ENCODE peak calls at places on chromosome 11, in four cellular contexts. N is coronary artery, D is AG04450, P is Peyer's patch. T is an unnamed sample.

GRCh38 chr11:10351435-10351767 is 46.5 kb downstream of the ADM start:
- DNase-seq in N (no peak), D (no peak), P (no peak), T (no peak)

GRCh38 chr11:41431784-41432183 is 27.7 kb downstream of the LRRC4C start:
- DNase-seq in N (no peak), D (no peak), P (no peak), T (no peak)

GRCh38 chr11:2759228-2760195 is 59.7 kb upstream of the KCNQ1OT1 start:
- DNase-seq in N (peak; percentile 68), D (no peak), P (peak; percentile 34), T (no peak)

GRCh38 chr11:93236741-93237675 is 39.2 kb upstream of the SLC36A4 start:
- DNase-seq in N (no peak), D (no peak), P (no peak), T (no peak)

GRCh38 chr11:117583063-117583801 is 213.8 kb downstream of the DSCAML1 start:
- DNase-seq in N (no peak), D (no peak), P (peak; percentile 21), T (no peak)

GRCh38 chr11:66651011-66651410 is 12.5 kb downstream of the RBM4 start:
- DNase-seq in N (no peak), D (no peak), P (no peak), T (no peak)

GRCh38 chr11:71381781-71382505 is 66.2 kb downstream of the DHCR7 start:
- DNase-seq in N (peak; percentile 52), D (no peak), P (peak; percentile 50), T (no peak)

GRCh38 chr11:120432056-120433018 is 79.2 kb upstream of the GRIK4 start:
- DNase-seq in N (no peak), D (peak; percentile 95), P (no peak), T (peak; percentile 51)

GRCh38 chr11:29916040-29916439 is 100.8 kb downstream of the KCNA4 start:
- DNase-seq in N (no peak), D (no peak), P (no peak), T (no peak)

GRCh38 chr11:65636810-65637557 is 917 bp upstream of the SIPA1 start:
- DNase-seq in N (no peak), D (no peak), P (no peak), T (no peak)

GRCh38 chr11:123334925-123335324 is 95.1 kb upstream of the GRAMD1B start:
- DNase-seq in N (no peak), D (no peak), P (no peak), T (no peak)

GRCh38 chr11:90344546-90344945 is 121.7 kb upstream of the CHORDC1 start:
- DNase-seq in N (no peak), D (no peak), P (no peak), T (no peak)

GRCh38 chr11:32829680-32830412 is at the start of gene PRRG4:
- DNase-seq in N (peak; percentile 75), D (no peak), P (peak; percentile 75), T (peak; percentile 72)

DNA sequence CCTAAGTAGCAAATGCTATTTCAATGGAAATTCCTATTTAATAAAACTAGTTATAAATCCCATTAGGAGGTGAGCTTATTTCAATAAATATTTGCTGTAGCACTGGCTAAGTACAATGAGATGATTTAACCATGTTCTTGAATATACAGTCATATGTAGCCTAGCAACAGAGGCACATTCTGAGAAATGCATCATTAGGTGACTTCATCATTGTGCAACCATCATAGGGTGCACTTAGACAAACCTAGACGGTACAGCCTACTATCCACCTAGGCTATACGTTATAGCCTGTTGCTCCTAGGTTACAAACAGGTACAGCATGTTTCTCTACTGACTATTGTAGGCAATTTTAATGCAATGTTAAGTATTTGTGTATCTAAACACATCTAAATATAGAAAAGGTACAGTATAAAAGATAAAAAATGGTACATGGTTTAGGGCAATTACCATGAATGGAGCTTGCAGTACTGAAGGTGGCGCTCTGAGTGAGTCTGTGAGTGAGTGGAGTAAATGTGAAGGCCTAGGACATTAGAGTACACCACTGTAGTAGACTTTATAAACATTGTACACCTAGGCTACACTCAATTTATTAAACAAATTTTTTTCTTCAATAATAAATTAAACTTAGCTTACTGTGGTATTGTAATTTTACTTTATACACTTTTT is 350.1 kb downstream of the CASP12 start:
- DNase-seq in N (no peak), D (no peak), P (no peak), T (no peak)
- TF ChIP-seq CTCF in N (no peak), D (no peak), P (no peak), T (no peak)

DNA sequence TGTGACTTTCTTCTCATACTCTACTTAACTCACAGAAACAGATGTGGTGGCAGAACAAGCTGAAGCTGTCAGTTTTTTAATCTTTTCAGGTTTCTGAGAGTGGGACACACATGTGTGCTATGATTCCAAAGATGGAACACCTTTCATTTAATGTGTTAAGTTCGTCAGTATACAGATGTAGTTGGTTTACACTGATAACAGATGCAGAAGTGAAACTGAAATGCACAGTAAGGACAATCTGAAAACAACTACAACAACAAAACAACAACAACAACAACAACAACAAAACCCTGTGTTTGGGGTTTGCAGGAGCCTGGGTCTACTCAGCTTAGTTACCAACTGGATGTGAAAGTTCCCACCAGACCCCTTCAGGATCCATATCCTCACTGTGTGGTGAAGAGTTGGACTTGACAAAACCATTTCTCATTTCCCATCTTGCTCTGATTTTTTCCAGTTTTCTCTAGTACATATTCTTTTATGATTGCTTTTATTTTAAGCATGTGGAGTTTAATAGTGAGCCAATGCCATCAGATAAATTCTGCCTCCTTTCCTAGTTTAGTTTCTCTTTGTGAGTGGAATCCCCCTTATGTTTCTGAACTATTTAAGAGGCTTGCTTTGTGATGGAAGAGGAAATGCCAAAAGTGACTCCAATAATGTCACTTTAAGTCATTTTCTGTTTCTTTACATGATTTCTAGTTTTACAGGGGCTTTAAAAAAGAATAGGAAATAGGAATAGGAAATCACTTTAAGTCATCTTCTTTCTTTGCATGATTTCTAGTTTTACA is 47.8 kb downstream of the ARHGAP42 start:
- DNase-seq in N (no peak), D (no peak), P (no peak), T (no peak)
- H3K27ac ChIP-seq in N (no peak overlapping the region), D (no peak overlapping the region), P (no peak overlapping the region), T (no peak overlapping the region)

DNA sequence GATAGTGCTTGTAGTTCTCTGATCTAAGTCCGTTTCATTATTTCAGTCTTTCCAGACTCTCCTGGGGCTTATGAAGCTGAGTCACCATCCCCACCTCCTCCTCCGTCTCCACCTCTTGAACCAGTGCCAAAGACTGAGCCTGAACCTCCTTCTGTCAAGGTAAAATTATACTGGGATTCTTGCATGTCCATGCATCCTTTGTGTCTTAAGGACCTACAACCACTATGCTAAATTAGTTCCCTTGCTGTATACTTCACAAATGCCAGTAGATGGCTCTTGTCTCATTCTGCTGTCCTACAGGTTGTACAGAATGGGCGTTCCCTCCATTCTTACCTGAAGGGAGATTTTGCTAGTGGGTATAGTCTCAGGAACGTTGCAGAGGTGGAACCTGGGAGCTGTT is 42.2 kb downstream of the POLD3 start:
- DNase-seq in N (no peak), D (no peak), P (peak; percentile 53), T (peak; percentile 78)
- TF ChIP-seq CTCF in N (no peak), D (peak; percentile 44), P (peak; percentile 46), T (peak; percentile 60)

GRCh38 chr11:63764712-63765631 is 3.6 kb downstream of the ZFTA start:
- DNase-seq in N (peak; percentile 74), D (no peak), P (peak; percentile 68), T (peak; percentile 65)

GRCh38 chr11:63767415-63768231 is 952 bp downstream of the ZFTA start:
- DNase-seq in N (peak; percentile 88), D (peak; percentile 37), P (peak; percentile 73), T (peak; percentile 65)

GRCh38 chr11:63768232-63769043 is at the start of gene ZFTA:
- DNase-seq in N (no peak), D (no peak), P (peak; percentile 82), T (peak; percentile 70)

GRCh38 chr11:63765688-63766241 is 2.8 kb downstream of the ZFTA start:
- DNase-seq in N (no peak), D (no peak), P (no peak), T (no peak)

DNA sequence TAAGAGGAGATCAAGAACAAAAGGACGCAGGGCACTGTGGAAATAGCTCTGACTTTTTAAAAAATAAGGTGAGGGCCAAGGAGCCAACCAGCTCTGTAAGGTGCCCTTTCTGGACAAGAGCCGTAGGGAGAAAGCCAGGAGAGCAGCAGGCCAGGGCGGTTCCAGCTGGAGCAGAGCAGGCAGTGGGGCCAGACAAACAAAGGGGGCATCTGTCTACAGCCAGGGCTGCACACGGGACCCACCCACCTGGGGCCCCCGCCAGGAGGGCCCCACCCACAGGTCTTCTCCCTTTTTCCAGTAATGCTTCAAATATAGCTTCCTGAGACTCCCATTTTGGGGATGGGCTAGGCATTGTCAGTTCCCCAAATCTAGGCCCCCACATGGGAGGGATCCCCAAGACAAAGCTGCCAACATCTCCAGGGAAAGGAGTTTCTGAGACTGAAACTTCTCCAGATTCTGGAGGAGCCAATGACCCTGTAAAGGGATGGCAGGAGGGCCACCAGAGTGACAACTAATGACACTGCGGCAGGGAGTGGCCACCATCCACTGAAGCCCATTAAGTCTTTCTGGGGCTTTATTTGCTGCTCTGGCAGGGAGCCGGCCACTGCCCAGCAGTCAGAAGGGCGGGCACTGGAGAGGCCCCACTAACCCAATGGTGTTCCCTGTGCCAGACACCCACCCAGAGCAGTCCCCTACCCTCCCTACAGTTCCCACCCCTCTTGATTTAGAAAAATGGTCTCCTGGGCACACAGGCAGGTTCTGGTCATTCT is 1.9 kb downstream of the ZFTA start:
- DNase-seq in N (no peak), D (no peak), P (no peak), T (no peak)
- H3K27ac ChIP-seq in N (peak overlapping the region; percentile 88), D (peak overlapping the region; percentile 21), P (peak overlapping the region; percentile 76), T (peak overlapping the region; percentile 47)

DNA sequence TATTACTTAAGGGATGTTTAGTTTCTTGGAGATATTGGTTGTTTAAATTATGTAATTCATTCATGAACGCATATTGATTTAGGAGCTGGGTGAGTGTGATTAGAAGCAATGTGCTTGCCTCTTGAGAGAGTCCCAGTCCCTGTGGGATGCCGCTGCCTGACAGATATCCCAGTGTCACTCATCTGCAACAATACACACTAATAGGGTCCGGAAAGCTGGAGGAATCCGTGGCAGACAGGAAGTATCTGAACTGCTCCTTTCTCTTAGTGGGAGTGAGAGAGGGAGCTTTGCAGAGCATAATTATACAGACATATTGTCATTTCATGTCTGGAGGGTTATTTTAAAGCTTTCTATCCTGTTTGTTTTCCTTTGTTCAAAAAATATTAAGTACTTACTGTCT is 17.4 kb downstream of the AMOTL1 start:
- DNase-seq in N (no peak), D (no peak), P (no peak), T (no peak)
- TF ChIP-seq CTCF in N (no peak), D (no peak), P (no peak), T (no peak)

DNA sequence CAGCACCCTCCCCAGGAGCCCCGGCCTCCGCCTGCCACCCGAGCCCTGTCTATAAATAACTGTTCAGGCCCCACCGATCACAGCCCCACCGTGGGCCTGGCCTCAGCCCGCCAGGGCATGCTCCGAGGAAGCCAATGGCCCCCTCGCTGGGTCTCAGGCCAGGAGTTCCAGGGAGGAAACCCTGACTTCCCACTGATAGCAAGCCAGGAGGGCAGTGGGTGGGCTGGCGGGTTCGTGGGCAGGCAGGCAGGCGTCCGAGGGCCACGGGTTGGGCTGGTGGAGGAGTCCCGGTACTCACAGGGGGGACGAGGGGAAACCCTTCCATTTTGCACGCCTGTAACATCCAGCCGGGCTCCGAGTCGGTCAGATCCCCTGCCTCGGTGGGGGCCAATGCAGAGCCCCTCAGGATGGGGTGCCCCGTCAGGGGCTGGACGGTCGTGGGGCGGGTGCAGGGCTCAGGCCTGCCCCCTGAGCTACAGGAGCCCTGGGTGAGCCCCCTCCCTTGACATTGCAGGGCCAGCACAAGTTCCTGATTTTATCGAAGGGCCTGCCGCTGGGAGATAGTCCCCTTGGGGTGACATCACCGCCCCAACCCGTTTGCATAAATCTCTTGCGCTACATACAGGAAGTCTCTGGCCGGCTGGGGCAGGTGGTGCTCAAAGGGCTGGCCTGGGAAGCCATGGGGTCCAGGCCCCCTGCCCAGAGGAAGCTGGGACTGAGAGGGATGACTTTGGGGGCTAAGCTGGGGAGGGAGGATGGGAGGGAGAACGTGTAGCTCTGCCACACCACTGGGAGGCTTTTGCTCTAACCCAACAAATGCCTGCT is at the start of gene SPI1:
- DNase-seq in N (no peak), D (no peak), P (peak; percentile 92), T (no peak)
- H3K27ac ChIP-seq in N (peak within 1 kb of the TSS; percentile 74), D (no peak within 1 kb of the TSS), P (peak within 1 kb of the TSS; percentile 88), T (no peak within 1 kb of the TSS)

GRCh38 chr11:8209208-8209807 is 40.5 kb upstream of the RIC3 start:
- DNase-seq in N (no peak), D (no peak), P (peak; percentile 74), T (no peak)
- TF ChIP-seq CTCF in N (peak; percentile 21), D (peak; percentile 22), P (peak; percentile 22), T (no peak)